ENCODE peak calls at places on chromosomes 12 and 14, in nine cellular contexts. W, T, N, F, J, S, E, L and C are unnamed samples.

GRCh38 chr12:79055926-79056674 is 191.5 kb downstream of the SYT1 start:
- DNase-seq in F (peak; percentile 79), W (peak; percentile 23), T (peak; percentile 44), J (peak; percentile 71), N (no peak), E (no peak), L (no peak), S (peak; percentile 86), C (no peak)

GRCh38 chr14:22095845-22096510 is 422.4 kb upstream of the OR4E1 start:
- DNase-seq in N (no peak), L (no peak), E (no peak), J (no peak), F (no peak), W (no peak), T (no peak), S (no peak), C (no peak)

GRCh38 chr12:123530683-123531082 is 2.8 kb downstream of the RILPL1 start:
- DNase-seq in J (no peak), T (no peak), N (no peak), L (no peak), E (no peak), F (no peak), S (no peak), W (no peak), C (no peak)

GRCh38 chr14:21025374-21026151 is 702 bp upstream of the NDRG2 start:
- DNase-seq in N (peak; percentile 77), E (peak; percentile 50), T (peak; percentile 22), L (peak; percentile 86), S (no peak), J (peak; percentile 21), F (no peak), W (no peak), C (no peak)

GRCh38 chr12:42759622-42760273 is 170.2 kb upstream of the PRICKLE1 start:
- DNase-seq in L (peak; percentile 80), W (peak; percentile 18), J (peak; percentile 83), N (peak; percentile 65), S (peak; percentile 91), T (peak; percentile 93), E (peak; percentile 60), F (peak; percentile 40), C (peak; percentile 80)

GRCh38 chr12:90816353-90817089 is 138.5 kb downstream of the CCER1 start:
- DNase-seq in J (peak; percentile 8), E (no peak), F (peak; percentile 56), T (peak; percentile 2), N (no peak), L (no peak), W (peak; percentile 8), S (peak; percentile 66), C (no peak)

GRCh38 chr14:42140831-42141279 is 534.2 kb downstream of the LRFN5 start:
- DNase-seq in T (peak; percentile 12), L (no peak), J (peak; percentile 13), F (peak; percentile 89), W (peak; percentile 54), E (no peak), N (no peak), S (peak; percentile 62), C (peak; percentile 44)

GRCh38 chr14:55372423-55372822 is 39.2 kb downstream of the ATG14 start:
- DNase-seq in E (no peak), L (no peak), J (no peak), S (no peak), F (no peak), N (no peak), W (no peak), T (no peak), C (no peak)

GRCh38 chr14:80095623-80096022 is 115.7 kb downstream of the DIO2 start:
- DNase-seq in L (no peak), J (peak; percentile 15), F (peak; percentile 3), W (peak; percentile 50), T (no peak), S (peak; percentile 81), E (no peak), N (no peak), C (peak; percentile 65)

GRCh38 chr14:83816755-83817154 is 1713.2 kb upstream of the FLRT2 start:
- DNase-seq in J (peak; percentile 64), S (no peak), W (no peak), E (no peak), N (no peak), F (peak; percentile 2), T (peak; percentile 32), L (no peak), C (no peak)

GRCh38 chr12:113086249-113087164 is 30.0 kb downstream of the DTX1 start:
- DNase-seq in J (no peak), W (no peak), T (no peak), E (no peak), S (no peak), F (no peak), L (no peak), N (no peak), C (no peak)

GRCh38 chr12:20212658-20213387 is 155.5 kb upstream of the PDE3A start:
- DNase-seq in J (peak; percentile 99), S (peak; percentile 100), F (peak; percentile 92), T (peak; percentile 99), N (peak; percentile 69), L (peak; percentile 95), E (peak; percentile 84), W (peak; percentile 99), C (peak; percentile 97)

GRCh38 chr14:30389134-30389900 is 169.6 kb upstream of the G2E3 start:
- DNase-seq in L (no peak), E (peak; percentile 63), F (peak; percentile 55), T (peak; percentile 20), S (peak; percentile 4), W (no peak), J (peak; percentile 5), N (no peak), C (peak; percentile 19)

GRCh38 chr12:96150442-96150841 is 43.7 kb upstream of the ELK3 start:
- DNase-seq in E (no peak), J (no peak), W (no peak), N (no peak), S (no peak), T (no peak), L (no peak), F (no peak), C (no peak)

GRCh38 chr12:12467701-12468218 is 94.9 kb downstream of the DUSP16 start:
- DNase-seq in W (no peak), N (no peak), L (peak; percentile 72), F (no peak), T (no peak), E (no peak), J (peak; percentile 45), S (no peak), C (no peak)

GRCh38 chr14:69138189-69138535 is 14.8 kb downstream of the DCAF5 start:
- DNase-seq in F (peak; percentile 92), W (no peak), S (peak; percentile 90), L (no peak), T (peak; percentile 89), N (no peak), E (no peak), J (peak; percentile 78), C (peak; percentile 78)

GRCh38 chr12:42585846-42586226 is 3.7 kb downstream of the PRICKLE1 start:
- DNase-seq in W (no peak), T (no peak), E (no peak), L (no peak), F (peak; percentile 32), N (no peak), S (no peak), J (no peak), C (no peak)

GRCh38 chr14:55118761-55119160 is 10.3 kb upstream of the LGALS3 start:
- DNase-seq in W (no peak), E (no peak), N (no peak), T (peak; percentile 56), F (no peak), L (no peak), J (no peak), S (no peak), C (no peak)

GRCh38 chr12:19970116-19970515 is 398.2 kb upstream of the PDE3A start:
- DNase-seq in F (no peak), T (peak; percentile 73), L (no peak), E (no peak), W (peak; percentile 78), J (peak; percentile 74), S (peak; percentile 87), N (no peak), C (peak; percentile 89)

GRCh38 chr12:126681676-126682075 is 1585.3 kb upstream of the TMEM132C start:
- DNase-seq in N (no peak), F (no peak), J (no peak), T (no peak), W (no peak), L (no peak), E (no peak), S (peak; percentile 49), C (no peak)

GRCh38 chr12:88361493-88361892 is 218.8 kb downstream of the KITLG start:
- DNase-seq in S (no peak), J (peak; percentile 34), L (no peak), T (no peak), W (no peak), F (peak; percentile 62), N (no peak), E (no peak), C (peak; percentile 37)

GRCh38 chr14:32940066-32940651 is 1.5 kb downstream of the NPAS3 start:
- DNase-seq in L (no peak), J (peak; percentile 66), T (peak; percentile 30), W (no peak), S (peak; percentile 16), F (no peak), N (no peak), E (peak; percentile 21), C (peak; percentile 6)

GRCh38 chr14:37889087-37889486 is 293.7 kb downstream of the TTC6 start:
- DNase-seq in F (no peak), L (no peak), T (no peak), W (no peak), S (no peak), J (peak; percentile 61), E (no peak), N (no peak), C (no peak)

GRCh38 chr12:94329366-94329765 is 130.3 kb downstream of the CEP83 start:
- DNase-seq in J (peak; percentile 47), F (no peak), E (no peak), L (no peak), N (no peak), S (peak; percentile 39), W (no peak), T (no peak), C (no peak)
- TF ChIP-seq CTCF in J (peak; percentile 32), F (peak; percentile 9), E (peak; percentile 32), L (peak; percentile 6), N (no peak), S (peak; percentile 9), W (no peak), T (no peak), C (peak; percentile 5)

GRCh38 chr14:102605026-102605425 is 12.6 kb downstream of the RCOR1 start:
- DNase-seq in N (no peak), S (no peak), F (peak; percentile 95), J (peak; percentile 28), E (no peak), L (no peak), T (peak; percentile 47), W (no peak), C (no peak)
- H3K4me3 ChIP-seq in N (no peak overlapping the region), S (no peak overlapping the region), F (peak overlapping the region; percentile 3), J (no peak overlapping the region), E (no peak overlapping the region), L (no peak overlapping the region), T (no peak overlapping the region), W (no peak overlapping the region), C (no peak overlapping the region)

GRCh38 chr12:46354111-46354798 is 18.3 kb downstream of the SLC38A2 start:
- DNase-seq in S (no peak), N (no peak), T (no peak), E (no peak), J (peak; percentile 22), W (no peak), L (no peak), F (peak; percentile 10), C (no peak)
- TF ChIP-seq CTCF in S (no peak), N (no peak), T (no peak), E (no peak), J (peak; percentile 36), W (no peak), L (peak; percentile 16), F (peak; percentile 13), C (peak; percentile 24)

GRCh38 chr12:1800646-1801284 is 19.6 kb upstream of the LRTM2 start:
- DNase-seq in S (no peak), T (peak; percentile 30), L (peak; percentile 78), F (no peak), W (no peak), E (peak; percentile 35), N (peak; percentile 22), J (peak; percentile 39), C (no peak)
- H3K4me3 ChIP-seq in S (no peak overlapping the region), T (no peak overlapping the region), L (no peak overlapping the region), F (no peak overlapping the region), W (no peak overlapping the region), E (no peak overlapping the region), N (no peak overlapping the region), J (no peak overlapping the region), C (no peak overlapping the region)